ENCODE peak calls at places on chromosomes 16 and 17, in ten cellular contexts. P is ELR; B is posterior cingulate gyrus; M is stimulated activated CD4-positive, alpha-beta T cell treated with anti-CD3 and anti-CD28 coated beads, Interleukin-4, amount 100 ng/mL, for 48 hours; L is Ammon's horn; Q is AG20443; Z is lower lobe of right lung; J is OCI-LY7; Y is neural crest cell; N is psoas muscle. X is an unnamed sample.

GRCh38 chr17:58956997-58957724 is 149.5 kb downstream of the TRIM37 start:
- DNase-seq in P (peak), B (no peak), M (no peak), L (no peak), Q (no peak), Z (no peak), J (no peak), Y (no peak), N (no peak), X (no peak)

GRCh38 chr17:21209511-21210175 is 4.3 kb downstream of the TMEM11 start:
- DNase-seq in P (no peak), B (peak), M (no peak), L (no peak), Q (peak), Z (peak), J (no peak), Y (no peak), N (peak), X (no peak)

GRCh38 chr17:17156107-17156506 is 50.0 kb downstream of the PLD6 start:
- DNase-seq in P (peak), B (no peak), M (no peak), L (no peak), Q (peak), Z (no peak), J (no peak), Y (no peak), N (no peak), X (no peak)

GRCh38 chr17:62887437-62887836 is 78.6 kb upstream of the TANC2 start:
- DNase-seq in P (no peak), B (no peak), M (no peak), L (no peak), Q (no peak), Z (no peak), J (no peak), Y (no peak), N (no peak), X (no peak)

GRCh38 chr16:73350707-73351452 is 303.0 kb upstream of the ZFHX3 start:
- DNase-seq in P (no peak), B (no peak), M (no peak), L (no peak), Q (no peak), Z (no peak), J (no peak), Y (no peak), N (no peak), X (no peak)

GRCh38 chr16:80759419-80760162 is 44.8 kb downstream of the CDYL2 start:
- DNase-seq in P (no peak), B (no peak), M (no peak), L (peak), Q (no peak), Z (no peak), J (no peak), Y (no peak), N (no peak), X (no peak)

GRCh38 chr17:17952691-17953090 is 19.5 kb downstream of the TOM1L2 start:
- DNase-seq in P (no peak), B (no peak), M (no peak), L (no peak), Q (no peak), Z (no peak), J (no peak), Y (no peak), N (no peak), X (no peak)

GRCh38 chr17:83103200-83103937 is 24.0 kb downstream of the METRNL start:
- DNase-seq in P (peak), B (no peak), M (peak), L (no peak), Q (no peak), Z (no peak), J (peak), Y (no peak), N (no peak), X (no peak)

GRCh38 chr16:20073203-20074088 is at the start of gene GPR139:
- DNase-seq in P (no peak), B (no peak), M (no peak), L (no peak), Q (no peak), Z (no peak), J (no peak), Y (peak), N (no peak), X (no peak)

GRCh38 chr17:1552911-1553310 is 9.7 kb downstream of the PITPNA start:
- DNase-seq in P (no peak), B (no peak), M (no peak), L (no peak), Q (no peak), Z (peak), J (no peak), Y (no peak), N (no peak), X (no peak)

GRCh38 chr17:8755590-8756255 is 2.6 kb downstream of the SPDYE4 start:
- DNase-seq in P (no peak), B (no peak), M (no peak), L (no peak), Q (no peak), Z (no peak), J (no peak), Y (no peak), N (no peak), X (no peak)

GRCh38 chr16:81889896-81890634 is 111.0 kb downstream of the PLCG2 start:
- DNase-seq in P (peak), B (no peak), M (peak), L (peak), Q (peak), Z (no peak), J (peak), Y (peak), N (no peak), X (no peak)

GRCh38 chr17:19376799-19377198 is 1.5 kb upstream of the MAPK7 start:
- DNase-seq in P (peak), B (no peak), M (no peak), L (no peak), Q (no peak), Z (no peak), J (no peak), Y (no peak), N (no peak), X (no peak)

GRCh38 chr17:28712037-28712704 is 483 bp upstream of the PROCA1 start:
- DNase-seq in P (no peak), B (no peak), M (peak), L (no peak), Q (no peak), Z (peak), J (peak), Y (peak), N (peak), X (peak)

GRCh38 chr17:50271173-50271750 is 3.0 kb upstream of the TMEM92 start:
- DNase-seq in P (no peak), B (no peak), M (no peak), L (no peak), Q (no peak), Z (no peak), J (no peak), Y (no peak), N (no peak), X (no peak)

GRCh38 chr17:76523084-76524037 is 14.1 kb downstream of the CYGB start:
- DNase-seq in P (peak), B (peak), M (peak), L (peak), Q (peak), Z (peak), J (peak), Y (peak), N (peak), X (peak)

GRCh38 chr17:79979201-79979840 is 56.4 kb downstream of the TBC1D16 start:
- DNase-seq in P (no peak), B (peak), M (no peak), L (no peak), Q (no peak), Z (peak), J (no peak), Y (no peak), N (no peak), X (peak)

GRCh38 chr16:61813339-61813738 is 222.9 kb downstream of the CDH8 start:
- DNase-seq in P (no peak), B (peak), M (no peak), L (no peak), Q (no peak), Z (no peak), J (no peak), Y (no peak), N (no peak), X (no peak)

GRCh38 chr17:1031711-1032110 is 34.8 kb downstream of the TIMM22 start:
- DNase-seq in P (no peak), B (peak), M (no peak), L (peak), Q (peak), Z (no peak), J (no peak), Y (peak), N (peak), X (peak)

GRCh38 chr17:17313350-17313991 is 10.3 kb downstream of the NT5M start:
- DNase-seq in P (peak), B (peak), M (peak), L (peak), Q (peak), Z (peak), J (peak), Y (no peak), N (no peak), X (no peak)

X was measured in Right ventricle myocardium inferior.